ENCODE peak calls at places on chromosomes 13 and 19, in four cellular contexts. One of them, this sample, is unnamed.

GRCh38 chr19:31110331-31110730 is 238.9 kb downstream of the TSHZ3 start:
- DNase-seq in heart right ventricle: no peak
- DNase-seq in Karpas-422: no peak
- DNase-seq in fibroblast of lung: peak; percentile 63
- DNase-seq in this sample: no peak

GRCh38 chr13:98279473-98280175 is 102.6 kb upstream of the RNF113B start:
- DNase-seq in fibroblast of lung: no peak
- DNase-seq in Karpas-422: peak; percentile 59
- DNase-seq in heart right ventricle: no peak
- DNase-seq in this sample: no peak

GRCh38 chr19:48670699-48671455 is 1.9 kb downstream of the NTN5 start:
- DNase-seq in fibroblast of lung: no peak
- DNase-seq in Karpas-422: no peak
- DNase-seq in heart right ventricle: no peak
- DNase-seq in this sample: no peak

GRCh38 chr13:39836038-39836437 is 180.6 kb downstream of the COG6 start:
- DNase-seq in fibroblast of lung: no peak
- DNase-seq in Karpas-422: no peak
- DNase-seq in heart right ventricle: no peak
- DNase-seq in this sample: no peak

GRCh38 chr13:107211073-107211472 is 643.1 kb upstream of the ARGLU1 start:
- DNase-seq in fibroblast of lung: peak; percentile 92
- DNase-seq in Karpas-422: peak; percentile 89
- DNase-seq in heart right ventricle: peak; percentile 56
- DNase-seq in this sample: peak; percentile 88

GRCh38 chr13:113129921-113130750 is 7.5 kb downstream of the F10 start:
- DNase-seq in fibroblast of lung: peak; percentile 15
- DNase-seq in heart right ventricle: peak; percentile 73
- DNase-seq in Karpas-422: no peak
- DNase-seq in this sample: peak; percentile 80

GRCh38 chr19:53980553-53981407 is 10.7 kb upstream of the CACNG6 start:
- DNase-seq in fibroblast of lung: peak; percentile 4
- DNase-seq in Karpas-422: no peak
- DNase-seq in heart right ventricle: no peak
- DNase-seq in this sample: peak; percentile 40

GRCh38 chr13:111213964-111214726 is 99.0 kb downstream of the ARHGEF7 start:
- DNase-seq in Karpas-422: peak; percentile 62
- DNase-seq in heart right ventricle: no peak
- DNase-seq in fibroblast of lung: no peak
- DNase-seq in this sample: no peak

GRCh38 chr19:13861392-13861713 is 15.6 kb upstream of the NANOS3 start:
- DNase-seq in Karpas-422: no peak
- DNase-seq in fibroblast of lung: no peak
- DNase-seq in heart right ventricle: no peak
- DNase-seq in this sample: no peak

GRCh38 chr13:94435604-94436226 is 43.8 kb downstream of the DCT start:
- DNase-seq in Karpas-422: peak; percentile 84
- DNase-seq in fibroblast of lung: peak; percentile 80
- DNase-seq in heart right ventricle: no peak
- DNase-seq in this sample: no peak

GRCh38 chr13:89554801-89555200 is 1792.7 kb upstream of the MIR17HG start:
- DNase-seq in Karpas-422: no peak
- DNase-seq in fibroblast of lung: no peak
- DNase-seq in heart right ventricle: no peak
- DNase-seq in this sample: no peak

GRCh38 chr19:7471696-7472620 is 16.9 kb downstream of the PEX11G start:
- DNase-seq in fibroblast of lung: no peak
- DNase-seq in heart right ventricle: no peak
- DNase-seq in Karpas-422: no peak
- DNase-seq in this sample: no peak

GRCh38 chr19:42965204-42965603 is 28.2 kb upstream of the PSG7 start:
- DNase-seq in Karpas-422: no peak
- DNase-seq in heart right ventricle: no peak
- DNase-seq in fibroblast of lung: no peak
- DNase-seq in this sample: no peak

GRCh38 chr19:13231663-13232062 is 81.5 kb downstream of the IER2 start:
- DNase-seq in heart right ventricle: no peak
- DNase-seq in Karpas-422: no peak
- DNase-seq in fibroblast of lung: no peak
- DNase-seq in this sample: no peak

GRCh38 chr19:16244091-16244490 is 46.4 kb downstream of the AP1M1 start:
- DNase-seq in fibroblast of lung: peak; percentile 74
- DNase-seq in Karpas-422: no peak
- DNase-seq in heart right ventricle: no peak
- DNase-seq in this sample: no peak

DNA sequence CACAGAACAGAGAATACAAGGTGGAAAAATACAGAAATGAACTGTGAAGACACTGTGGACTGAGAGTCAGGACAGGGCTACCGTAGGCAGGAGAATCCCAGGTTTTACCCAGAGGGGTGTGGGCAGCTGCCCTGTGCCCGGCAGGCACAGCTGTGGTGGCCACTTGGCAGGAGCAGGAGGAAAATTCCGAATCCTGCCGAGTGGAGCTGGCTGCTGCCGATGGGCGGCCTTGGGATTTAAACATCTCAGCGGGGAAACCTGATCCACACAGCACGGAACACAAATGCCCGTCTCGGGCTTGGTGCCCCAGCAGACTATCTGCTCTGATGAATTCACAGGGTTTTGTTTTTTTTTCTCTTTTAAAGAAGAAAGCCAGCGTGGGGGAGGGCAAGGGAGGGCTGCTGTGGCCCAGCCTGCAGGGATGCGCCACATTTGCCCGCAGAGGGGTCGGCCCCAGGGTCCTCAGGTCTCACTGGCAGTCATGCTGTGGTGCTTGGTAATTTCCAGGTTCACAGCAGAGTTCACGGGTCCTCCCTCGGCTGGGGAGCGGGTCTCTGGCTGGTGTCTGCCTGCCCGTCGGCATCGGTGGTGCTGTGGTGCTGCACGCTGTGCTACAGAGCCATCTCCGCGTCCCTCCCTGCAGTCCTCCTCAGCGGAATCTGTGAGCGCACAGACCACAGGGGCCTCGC is 28.0 kb downstream of the MPND start:
- DNase-seq in Karpas-422: no peak
- DNase-seq in heart right ventricle: no peak
- DNase-seq in fibroblast of lung: no peak
- DNase-seq in this sample: peak; percentile 43
- H3K4me1 ChIP-seq in Karpas-422: peaks cover 73% of the 10 kb centered on the region
- H3K4me1 ChIP-seq in heart right ventricle: peaks cover 82% of the 10 kb centered on the region
- H3K4me1 ChIP-seq in fibroblast of lung: peaks cover 48% of the 10 kb centered on the region
- H3K4me1 ChIP-seq in this sample: peaks cover 74% of the 10 kb centered on the region

GRCh38 chr19:3053218-3053621 is 9.1 kb downstream of the TLE5 start:
- DNase-seq in fibroblast of lung: no peak
- DNase-seq in Karpas-422: peak; percentile 30
- DNase-seq in heart right ventricle: no peak
- DNase-seq in this sample: no peak

GRCh38 chr19:3055741-3056453 is 6.4 kb downstream of the TLE5 start:
- DNase-seq in Karpas-422: no peak
- DNase-seq in fibroblast of lung: no peak
- DNase-seq in heart right ventricle: no peak
- DNase-seq in this sample: no peak

GRCh38 chr19:3054972-3055740 is 7.1 kb downstream of the TLE5 start:
- DNase-seq in fibroblast of lung: no peak
- DNase-seq in heart right ventricle: no peak
- DNase-seq in Karpas-422: peak; percentile 35
- DNase-seq in this sample: no peak

GRCh38 chr19:3054265-3054971 is 7.9 kb downstream of the TLE5 start:
- DNase-seq in fibroblast of lung: no peak
- DNase-seq in Karpas-422: peak; percentile 41
- DNase-seq in heart right ventricle: no peak
- DNase-seq in this sample: no peak

GRCh38 chr19:3053780-3054179 is 8.5 kb downstream of the TLE5 start:
- DNase-seq in fibroblast of lung: no peak
- DNase-seq in heart right ventricle: no peak
- DNase-seq in Karpas-422: no peak
- DNase-seq in this sample: no peak
- H3K4me1 ChIP-seq in fibroblast of lung: peaks cover 8% of the 10 kb centered on the region
- H3K4me1 ChIP-seq in heart right ventricle: peaks cover 27% of the 10 kb centered on the region
- H3K4me1 ChIP-seq in Karpas-422: no peaks in the 10 kb centered on the region
- H3K4me1 ChIP-seq in this sample: peaks cover 54% of the 10 kb centered on the region

GRCh38 chr13:28753208-28753892 is 34.6 kb upstream of the SLC46A3 start:
- DNase-seq in Karpas-422: no peak
- DNase-seq in heart right ventricle: peak; percentile 21
- DNase-seq in fibroblast of lung: peak; percentile 70
- DNase-seq in this sample: peak; percentile 70

GRCh38 chr13:28751210-28751935 is 32.6 kb upstream of the SLC46A3 start:
- DNase-seq in fibroblast of lung: no peak
- DNase-seq in heart right ventricle: no peak
- DNase-seq in Karpas-422: no peak
- DNase-seq in this sample: no peak

GRCh38 chr13:28753946-28754345 is 35.2 kb upstream of the SLC46A3 start:
- DNase-seq in heart right ventricle: no peak
- DNase-seq in Karpas-422: no peak
- DNase-seq in fibroblast of lung: no peak
- DNase-seq in this sample: no peak

GRCh38 chr13:28747851-28748250 is 29.1 kb upstream of the SLC46A3 start:
- DNase-seq in Karpas-422: no peak
- DNase-seq in fibroblast of lung: no peak
- DNase-seq in heart right ventricle: no peak
- DNase-seq in this sample: no peak

DNA sequence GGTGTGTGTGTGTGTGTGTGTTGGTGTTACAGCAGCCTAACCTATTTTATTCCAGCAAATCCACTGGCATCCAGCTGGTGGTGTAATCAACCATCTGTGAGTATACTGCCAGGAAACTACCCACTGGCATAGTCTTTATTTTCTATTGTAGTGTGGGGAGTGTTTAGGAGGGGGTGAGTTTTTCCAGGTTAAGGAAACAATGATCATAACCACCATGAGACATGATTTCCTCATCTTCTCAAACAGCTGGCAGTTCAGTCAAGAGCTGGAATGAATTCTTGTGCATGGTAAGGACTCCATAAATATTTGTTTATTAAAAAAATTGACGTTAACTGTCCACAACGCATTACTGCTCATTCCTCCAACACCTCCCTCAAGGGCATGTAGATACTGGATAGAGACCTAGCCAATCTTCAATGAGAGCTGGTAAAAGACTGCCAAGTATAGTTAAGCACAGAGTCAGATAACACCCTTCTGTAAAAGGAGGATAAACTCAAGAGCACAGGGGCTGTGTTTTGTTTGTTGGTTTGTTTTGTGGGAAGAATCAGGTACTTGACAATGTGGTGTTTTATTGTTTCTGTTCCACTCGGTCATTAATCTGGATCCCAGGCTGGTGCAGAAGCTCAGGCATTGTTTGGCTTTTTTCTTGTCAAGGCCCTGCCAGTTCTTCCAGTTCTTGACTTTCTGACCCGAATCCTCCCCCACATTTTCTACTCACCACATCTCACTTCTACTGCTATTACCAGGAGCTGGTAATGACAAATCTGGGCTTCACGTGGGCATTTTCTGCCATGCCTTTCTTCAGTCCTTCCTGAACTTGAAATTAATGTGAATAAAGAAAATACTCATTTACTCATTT is 31.6 kb upstream of the SLC46A3 start:
- DNase-seq in Karpas-422: no peak
- DNase-seq in fibroblast of lung: no peak
- DNase-seq in heart right ventricle: no peak
- DNase-seq in this sample: no peak
- H3K4me1 ChIP-seq in Karpas-422: no peaks in the 10 kb centered on the region
- H3K4me1 ChIP-seq in fibroblast of lung: peaks cover 3% of the 10 kb centered on the region
- H3K4me1 ChIP-seq in heart right ventricle: peaks cover 23% of the 10 kb centered on the region
- H3K4me1 ChIP-seq in this sample: peaks cover 3% of the 10 kb centered on the region

GRCh38 chr13:108959254-108959653 is 329.8 kb downstream of the MYO16 start:
- DNase-seq in fibroblast of lung: no peak
- DNase-seq in heart right ventricle: no peak
- DNase-seq in Karpas-422: no peak
- DNase-seq in this sample: no peak
- H3K4me1 ChIP-seq in fibroblast of lung: peaks cover 7% of the 10 kb centered on the region
- H3K4me1 ChIP-seq in heart right ventricle: no peaks in the 10 kb centered on the region
- H3K4me1 ChIP-seq in Karpas-422: no peaks in the 10 kb centered on the region
- H3K4me1 ChIP-seq in this sample: no peaks in the 10 kb centered on the region

GRCh38 chr19:57288373-57288772 is 8.1 kb downstream of the ZNF460 start:
- DNase-seq in heart right ventricle: no peak
- DNase-seq in fibroblast of lung: no peak
- DNase-seq in Karpas-422: no peak
- DNase-seq in this sample: no peak

GRCh38 chr19:57293719-57294118 is 13.4 kb downstream of the ZNF460 start:
- DNase-seq in fibroblast of lung: no peak
- DNase-seq in heart right ventricle: no peak
- DNase-seq in Karpas-422: no peak
- DNase-seq in this sample: no peak

DNA sequence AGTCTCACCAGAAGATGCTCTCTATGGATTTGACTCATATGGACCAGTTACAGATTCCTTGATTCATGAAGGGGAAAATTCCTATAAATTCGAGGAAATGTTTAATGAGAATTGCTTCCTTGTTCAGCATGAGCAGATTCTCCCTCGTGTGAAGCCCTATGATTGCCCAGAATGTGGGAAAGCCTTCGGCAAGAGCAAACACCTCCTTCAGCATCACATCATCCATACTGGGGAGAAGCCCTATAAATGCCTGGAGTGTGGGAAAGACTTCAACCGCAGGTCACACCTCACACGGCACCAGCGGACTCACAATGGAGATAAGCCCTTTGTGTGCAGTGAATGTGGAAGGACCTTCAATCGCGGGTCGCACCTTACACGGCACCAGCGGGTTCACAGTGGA is 10.7 kb downstream of the ZNF460 start:
- DNase-seq in Karpas-422: no peak
- DNase-seq in heart right ventricle: no peak
- DNase-seq in fibroblast of lung: no peak
- DNase-seq in this sample: no peak
- H3K4me1 ChIP-seq in Karpas-422: no peaks in the 10 kb centered on the region
- H3K4me1 ChIP-seq in heart right ventricle: no peaks in the 10 kb centered on the region
- H3K4me1 ChIP-seq in fibroblast of lung: no peaks in the 10 kb centered on the region
- H3K4me1 ChIP-seq in this sample: no peaks in the 10 kb centered on the region

DNA sequence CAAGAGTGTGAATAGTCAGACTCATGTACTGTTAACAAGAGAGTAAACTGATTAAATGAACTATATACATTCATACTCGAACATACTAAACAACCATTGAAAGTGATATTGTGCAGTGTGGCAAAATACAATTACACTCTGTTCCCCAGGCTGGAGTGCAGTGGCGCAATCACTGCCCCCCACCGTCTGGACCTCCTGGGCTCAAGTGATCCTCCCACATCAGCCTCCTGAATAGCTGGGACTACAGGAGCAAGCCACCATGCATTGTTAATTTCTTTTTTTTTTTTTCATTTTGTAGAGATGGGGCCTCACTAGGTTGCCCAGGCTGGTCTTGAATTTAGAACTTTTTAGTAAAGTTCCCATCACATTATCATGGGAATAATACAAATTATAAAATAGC is 77.3 kb upstream of the LSM14A start:
- DNase-seq in heart right ventricle: no peak
- DNase-seq in fibroblast of lung: no peak
- DNase-seq in Karpas-422: no peak
- DNase-seq in this sample: no peak
- H3K4me1 ChIP-seq in heart right ventricle: no peaks in the 10 kb centered on the region
- H3K4me1 ChIP-seq in fibroblast of lung: no peaks in the 10 kb centered on the region
- H3K4me1 ChIP-seq in Karpas-422: no peaks in the 10 kb centered on the region
- H3K4me1 ChIP-seq in this sample: peaks cover 4% of the 10 kb centered on the region

This sample was measured in testis.